ENCODE peak calls at places on chromosomes 1 and 21, in nine cellular contexts. One of them, this sample, is unnamed.

GRCh38 chr1:24018611-24019580 is 38.8 kb upstream of the SRSF10 start:
- DNase-seq in nucleus accumbens: peak; percentile 84
- DNase-seq in epithelial cell of esophagus: peak; percentile 95
- DNase-seq in AG09319: peak; percentile 99
- DNase-seq in transverse colon: peak; percentile 97
- DNase-seq in left ventricle myocardium superior: peak; percentile 96
- DNase-seq in activated T-helper 9 cell treated with anti-CD3 and anti-CD28 coated beads, Interleukin-2, amount 50 U/mL, for 16 hours: no peak
- DNase-seq in EL: peak; percentile 99
- DNase-seq in stimulated activated naive CD8-positive, alpha-beta T cell treated with anti-CD3 and anti-CD28 coated beads, Interleukin-15, Interleukin-2, amounts not matched to agents 100 U/mL and 50 U/mL, for 24 hours: no peak
- DNase-seq in this sample: no peak

GRCh38 chr1:203475012-203475981 is at the start of gene PRELP:
- DNase-seq in nucleus accumbens: peak; percentile 30
- DNase-seq in epithelial cell of esophagus: peak; percentile 22
- DNase-seq in AG09319: peak; percentile 38
- DNase-seq in transverse colon: peak; percentile 54
- DNase-seq in left ventricle myocardium superior: peak; percentile 52
- DNase-seq in activated T-helper 9 cell treated with anti-CD3 and anti-CD28 coated beads, Interleukin-2, amount 50 U/mL, for 16 hours: no peak
- DNase-seq in EL: peak; percentile 35
- DNase-seq in stimulated activated naive CD8-positive, alpha-beta T cell treated with anti-CD3 and anti-CD28 coated beads, Interleukin-15, Interleukin-2, amounts not matched to agents 100 U/mL and 50 U/mL, for 24 hours: no peak
- DNase-seq in this sample: no peak

GRCh38 chr1:198880818-198881597 is 242.2 kb downstream of the PTPRC start:
- DNase-seq in nucleus accumbens: no peak
- DNase-seq in epithelial cell of esophagus: peak; percentile 90
- DNase-seq in AG09319: peak; percentile 78
- DNase-seq in transverse colon: no peak
- DNase-seq in left ventricle myocardium superior: no peak
- DNase-seq in activated T-helper 9 cell treated with anti-CD3 and anti-CD28 coated beads, Interleukin-2, amount 50 U/mL, for 16 hours: no peak
- DNase-seq in EL: peak; percentile 93
- DNase-seq in stimulated activated naive CD8-positive, alpha-beta T cell treated with anti-CD3 and anti-CD28 coated beads, Interleukin-15, Interleukin-2, amounts not matched to agents 100 U/mL and 50 U/mL, for 24 hours: no peak
- DNase-seq in this sample: peak; percentile 72

GRCh38 chr1:85544689-85545203 is 35.8 kb upstream of the CCN1 start:
- DNase-seq in nucleus accumbens: no peak
- DNase-seq in epithelial cell of esophagus: peak; percentile 69
- DNase-seq in AG09319: no peak
- DNase-seq in transverse colon: no peak
- DNase-seq in left ventricle myocardium superior: no peak
- DNase-seq in activated T-helper 9 cell treated with anti-CD3 and anti-CD28 coated beads, Interleukin-2, amount 50 U/mL, for 16 hours: no peak
- DNase-seq in EL: peak; percentile 93
- DNase-seq in stimulated activated naive CD8-positive, alpha-beta T cell treated with anti-CD3 and anti-CD28 coated beads, Interleukin-15, Interleukin-2, amounts not matched to agents 100 U/mL and 50 U/mL, for 24 hours: no peak
- DNase-seq in this sample: no peak

GRCh38 chr1:87642581-87643129 is 314.0 kb downstream of the LMO4 start:
- DNase-seq in nucleus accumbens: no peak
- DNase-seq in epithelial cell of esophagus: no peak
- DNase-seq in AG09319: no peak
- DNase-seq in transverse colon: no peak
- DNase-seq in left ventricle myocardium superior: no peak
- DNase-seq in activated T-helper 9 cell treated with anti-CD3 and anti-CD28 coated beads, Interleukin-2, amount 50 U/mL, for 16 hours: no peak
- DNase-seq in EL: no peak
- DNase-seq in stimulated activated naive CD8-positive, alpha-beta T cell treated with anti-CD3 and anti-CD28 coated beads, Interleukin-15, Interleukin-2, amounts not matched to agents 100 U/mL and 50 U/mL, for 24 hours: no peak
- DNase-seq in this sample: no peak

GRCh38 chr1:227765261-227766014 is 30.2 kb downstream of the SNAP47 start:
- DNase-seq in nucleus accumbens: peak; percentile 60
- DNase-seq in epithelial cell of esophagus: no peak
- DNase-seq in AG09319: no peak
- DNase-seq in transverse colon: no peak
- DNase-seq in left ventricle myocardium superior: no peak
- DNase-seq in activated T-helper 9 cell treated with anti-CD3 and anti-CD28 coated beads, Interleukin-2, amount 50 U/mL, for 16 hours: no peak
- DNase-seq in EL: no peak
- DNase-seq in stimulated activated naive CD8-positive, alpha-beta T cell treated with anti-CD3 and anti-CD28 coated beads, Interleukin-15, Interleukin-2, amounts not matched to agents 100 U/mL and 50 U/mL, for 24 hours: no peak
- DNase-seq in this sample: peak; percentile 73

GRCh38 chr1:206829282-206829681 is 36.1 kb upstream of the IL20 start:
- DNase-seq in nucleus accumbens: no peak
- DNase-seq in epithelial cell of esophagus: no peak
- DNase-seq in AG09319: no peak
- DNase-seq in transverse colon: no peak
- DNase-seq in left ventricle myocardium superior: no peak
- DNase-seq in activated T-helper 9 cell treated with anti-CD3 and anti-CD28 coated beads, Interleukin-2, amount 50 U/mL, for 16 hours: no peak
- DNase-seq in EL: no peak
- DNase-seq in stimulated activated naive CD8-positive, alpha-beta T cell treated with anti-CD3 and anti-CD28 coated beads, Interleukin-15, Interleukin-2, amounts not matched to agents 100 U/mL and 50 U/mL, for 24 hours: no peak
- DNase-seq in this sample: no peak

GRCh38 chr1:24925082-24925779 is 4.8 kb downstream of the RUNX3 start:
- DNase-seq in nucleus accumbens: no peak
- DNase-seq in epithelial cell of esophagus: no peak
- DNase-seq in AG09319: no peak
- DNase-seq in transverse colon: peak; percentile 41
- DNase-seq in left ventricle myocardium superior: no peak
- DNase-seq in activated T-helper 9 cell treated with anti-CD3 and anti-CD28 coated beads, Interleukin-2, amount 50 U/mL, for 16 hours: peak; percentile 85
- DNase-seq in EL: no peak
- DNase-seq in stimulated activated naive CD8-positive, alpha-beta T cell treated with anti-CD3 and anti-CD28 coated beads, Interleukin-15, Interleukin-2, amounts not matched to agents 100 U/mL and 50 U/mL, for 24 hours: peak; percentile 87
- DNase-seq in this sample: no peak

GRCh38 chr21:33266784-33267135 is 593 bp downstream of the IL10RB start:
- DNase-seq in nucleus accumbens: no peak
- DNase-seq in epithelial cell of esophagus: no peak
- DNase-seq in AG09319: no peak
- DNase-seq in transverse colon: peak; percentile 45
- DNase-seq in left ventricle myocardium superior: no peak
- DNase-seq in activated T-helper 9 cell treated with anti-CD3 and anti-CD28 coated beads, Interleukin-2, amount 50 U/mL, for 16 hours: no peak
- DNase-seq in EL: no peak
- DNase-seq in stimulated activated naive CD8-positive, alpha-beta T cell treated with anti-CD3 and anti-CD28 coated beads, Interleukin-15, Interleukin-2, amounts not matched to agents 100 U/mL and 50 U/mL, for 24 hours: peak; percentile 51
- DNase-seq in this sample: no peak

GRCh38 chr1:54791880-54792522 is 9.1 kb downstream of the TTC22 start:
- DNase-seq in nucleus accumbens: no peak
- DNase-seq in epithelial cell of esophagus: no peak
- DNase-seq in AG09319: no peak
- DNase-seq in transverse colon: no peak
- DNase-seq in left ventricle myocardium superior: no peak
- DNase-seq in activated T-helper 9 cell treated with anti-CD3 and anti-CD28 coated beads, Interleukin-2, amount 50 U/mL, for 16 hours: no peak
- DNase-seq in EL: peak; percentile 23
- DNase-seq in stimulated activated naive CD8-positive, alpha-beta T cell treated with anti-CD3 and anti-CD28 coated beads, Interleukin-15, Interleukin-2, amounts not matched to agents 100 U/mL and 50 U/mL, for 24 hours: peak; percentile 71
- DNase-seq in this sample: peak; percentile 64

GRCh38 chr21:35831791-35832190 is 228.5 kb downstream of the SETD4 start:
- DNase-seq in nucleus accumbens: no peak
- DNase-seq in epithelial cell of esophagus: no peak
- DNase-seq in AG09319: no peak
- DNase-seq in transverse colon: no peak
- DNase-seq in left ventricle myocardium superior: no peak
- DNase-seq in activated T-helper 9 cell treated with anti-CD3 and anti-CD28 coated beads, Interleukin-2, amount 50 U/mL, for 16 hours: no peak
- DNase-seq in EL: no peak
- DNase-seq in stimulated activated naive CD8-positive, alpha-beta T cell treated with anti-CD3 and anti-CD28 coated beads, Interleukin-15, Interleukin-2, amounts not matched to agents 100 U/mL and 50 U/mL, for 24 hours: no peak
- DNase-seq in this sample: no peak

GRCh38 chr1:83508485-83509151 is 490.3 kb downstream of the TTLL7 start:
- DNase-seq in nucleus accumbens: no peak
- DNase-seq in epithelial cell of esophagus: no peak
- DNase-seq in AG09319: peak; percentile 92
- DNase-seq in transverse colon: no peak
- DNase-seq in left ventricle myocardium superior: no peak
- DNase-seq in activated T-helper 9 cell treated with anti-CD3 and anti-CD28 coated beads, Interleukin-2, amount 50 U/mL, for 16 hours: no peak
- DNase-seq in EL: peak; percentile 21
- DNase-seq in stimulated activated naive CD8-positive, alpha-beta T cell treated with anti-CD3 and anti-CD28 coated beads, Interleukin-15, Interleukin-2, amounts not matched to agents 100 U/mL and 50 U/mL, for 24 hours: no peak
- DNase-seq in this sample: no peak

GRCh38 chr1:87329756-87330200 is 1.1 kb downstream of the LMO4 start:
- DNase-seq in nucleus accumbens: no peak
- DNase-seq in epithelial cell of esophagus: peak; percentile 16
- DNase-seq in AG09319: no peak
- DNase-seq in transverse colon: no peak
- DNase-seq in left ventricle myocardium superior: no peak
- DNase-seq in activated T-helper 9 cell treated with anti-CD3 and anti-CD28 coated beads, Interleukin-2, amount 50 U/mL, for 16 hours: no peak
- DNase-seq in EL: peak; percentile 25
- DNase-seq in stimulated activated naive CD8-positive, alpha-beta T cell treated with anti-CD3 and anti-CD28 coated beads, Interleukin-15, Interleukin-2, amounts not matched to agents 100 U/mL and 50 U/mL, for 24 hours: no peak
- DNase-seq in this sample: peak; percentile 41

GRCh38 chr1:89669445-89669844 is 36.5 kb downstream of the LRRC8C start:
- DNase-seq in nucleus accumbens: no peak
- DNase-seq in epithelial cell of esophagus: no peak
- DNase-seq in AG09319: no peak
- DNase-seq in transverse colon: no peak
- DNase-seq in left ventricle myocardium superior: no peak
- DNase-seq in activated T-helper 9 cell treated with anti-CD3 and anti-CD28 coated beads, Interleukin-2, amount 50 U/mL, for 16 hours: no peak
- DNase-seq in EL: no peak
- DNase-seq in stimulated activated naive CD8-positive, alpha-beta T cell treated with anti-CD3 and anti-CD28 coated beads, Interleukin-15, Interleukin-2, amounts not matched to agents 100 U/mL and 50 U/mL, for 24 hours: no peak
- DNase-seq in this sample: no peak

GRCh38 chr1:223712856-223713494 is 636 bp downstream of the CAPN2 start:
- DNase-seq in nucleus accumbens: no peak
- DNase-seq in epithelial cell of esophagus: no peak
- DNase-seq in AG09319: no peak
- DNase-seq in transverse colon: peak; percentile 57
- DNase-seq in left ventricle myocardium superior: peak; percentile 66
- DNase-seq in activated T-helper 9 cell treated with anti-CD3 and anti-CD28 coated beads, Interleukin-2, amount 50 U/mL, for 16 hours: peak; percentile 33
- DNase-seq in EL: peak; percentile 36
- DNase-seq in stimulated activated naive CD8-positive, alpha-beta T cell treated with anti-CD3 and anti-CD28 coated beads, Interleukin-15, Interleukin-2, amounts not matched to agents 100 U/mL and 50 U/mL, for 24 hours: peak; percentile 63
- DNase-seq in this sample: no peak